ENCODE peak calls at places on chromosomes 11 and 22, in five cellular contexts. X is T1000; F is AG08395; P is activated CD8-positive, alpha-beta memory T cell treated with anti-CD3 and anti-CD28 coated beads, Interleukin-2, amount 50 U/mL, for 48 hours; T is stimulated activated CD4-positive, alpha-beta T cell treated with anti-CD3 and anti-CD28 coated beads, TNF-alpha, amount 100 ng/mL, for 1 hour. L is an unnamed sample.
A peak's percentile ranks its signal among the peaks of the same experiment; 100 is the strongest.

GRCh38 chr11:11263238-11264030 is 89.6 kb downstream of the CSNK2A3 start:
- DNase-seq in X (peak; percentile 28), F (no peak), P (no peak), T (no peak), L (no peak)

GRCh38 chr11:109306322-109306721 is 115.7 kb upstream of the C11orf87 start:
- DNase-seq in X (no peak), F (peak; percentile 40), P (no peak), T (no peak), L (no peak)

GRCh38 chr22:50604256-50604580 is 3.6 kb downstream of the MAPK8IP2 start:
- DNase-seq in X (no peak), F (no peak), P (no peak), T (no peak), L (no peak)

GRCh38 chr11:17972987-17973386 is 39.9 kb downstream of the SERGEF start:
- DNase-seq in X (peak; percentile 2), F (peak; percentile 93), P (no peak), T (no peak), L (peak; percentile 21)

GRCh38 chr11:2899080-2899783 is 13.7 kb upstream of the CDKN1C start:
- DNase-seq in X (no peak), F (no peak), P (no peak), T (no peak), L (no peak)

GRCh38 chr22:42701694-42702093 is 19.0 kb downstream of the A4GALT start:
- DNase-seq in X (no peak), F (no peak), P (no peak), T (no peak), L (no peak)

GRCh38 chr11:111297696-111298095 is 650 bp upstream of the POU2AF3 start:
- DNase-seq in X (no peak), F (no peak), P (no peak), T (no peak), L (no peak)

GRCh38 chr11:67060111-67060522 is 3.5 kb downstream of the RHOD start:
- DNase-seq in X (peak; percentile 44), F (no peak), P (no peak), T (no peak), L (peak; percentile 54)

GRCh38 chr11:13486926-13487660 is 8.7 kb downstream of the PTH start:
- DNase-seq in X (no peak), F (no peak), P (peak; percentile 83), T (peak; percentile 45), L (no peak)

GRCh38 chr11:7511405-7511804 is 2.4 kb upstream of the PPFIBP2 start:
- DNase-seq in X (no peak), F (no peak), P (no peak), T (no peak), L (no peak)

GRCh38 chr11:61671527-61671926 is 8.7 kb upstream of the DAGLA start:
- DNase-seq in X (no peak), F (no peak), P (no peak), T (no peak), L (peak; percentile 33)

GRCh38 chr11:7416080-7416479 is 69.2 kb upstream of the OLFML1 start:
- DNase-seq in X (no peak), F (no peak), P (no peak), T (no peak), L (no peak)

GRCh38 chr11:91265946-91266345 is 958.7 kb upstream of the FAT3 start:
- DNase-seq in X (no peak), F (no peak), P (no peak), T (no peak), L (no peak)

GRCh38 chr22:35480143-35480542 is 60.5 kb upstream of the RASD2 start:
- DNase-seq in X (no peak), F (peak; percentile 53), P (no peak), T (no peak), L (no peak)

GRCh38 chr11:72975778-72976520 is 161.7 kb downstream of the ATG16L2 start:
- DNase-seq in X (no peak), F (peak; percentile 60), P (no peak), T (no peak), L (peak; percentile 78)

GRCh38 chr11:66591175-66591574 is 1.7 kb downstream of the CCDC87 start:
- DNase-seq in X (no peak), F (no peak), P (no peak), T (no peak), L (no peak)

GRCh38 chr22:43179151-43179910 is 7.6 kb downstream of the TTLL12 start:
- DNase-seq in X (no peak), F (no peak), P (no peak), T (no peak), L (no peak)

GRCh38 chr11:17764446-17765218 is 30.1 kb downstream of the KCNC1 start:
- DNase-seq in X (no peak), F (no peak), P (no peak), T (no peak), L (no peak)

GRCh38 chr22:37442537-37442936 is 15.3 kb upstream of the ELFN2 start:
- DNase-seq in X (no peak), F (peak; percentile 55), P (no peak), T (no peak), L (peak; percentile 76)

GRCh38 chr11:64743591-64744543 is at the start of gene RASGRP2:
- DNase-seq in X (no peak), F (no peak), P (peak; percentile 95), T (peak; percentile 75), L (peak; percentile 75)

GRCh38 chr11:62169935-62170334 is 20.1 kb upstream of the SCGB1D1 start:
- DNase-seq in X (no peak), F (no peak), P (no peak), T (no peak), L (no peak)

GRCh38 chr11:774873-775592 is 2.3 kb downstream of the GATD1 start:
- DNase-seq in X (no peak), F (peak; percentile 26), P (no peak), T (no peak), L (peak; percentile 51)

GRCh38 chr22:32619614-32620426 is 145.2 kb downstream of the FBXO7 start:
- DNase-seq in X (peak; percentile 57), F (peak; percentile 70), P (no peak), T (no peak), L (no peak)

L was measured in PC-9.